ENCODE peak calls at places on chromosomes 6 and 20, in four cellular contexts. U, J, O and N are unnamed samples.

GRCh38 chr20:25204550-25205276 is 9.2 kb downstream of the ENTPD6 start:
- DNase-seq in U (no peak), O (no peak), J (no peak), N (no peak)

GRCh38 chr20:58713801-58714339 is 21.3 kb downstream of the NPEPL1 start:
- DNase-seq in J (no peak), O (no peak), U (no peak), N (no peak)

GRCh38 chr20:47246061-47246460 is 110.4 kb downstream of the ZMYND8 start:
- DNase-seq in O (no peak), J (no peak), U (no peak), N (no peak)

GRCh38 chr6:158314737-158315136 is 2.5 kb downstream of the TULP4 start:
- DNase-seq in J (no peak), O (no peak), U (no peak), N (no peak)

GRCh38 chr6:12595161-12595792 is 121.3 kb upstream of the PHACTR1 start:
- DNase-seq in O (no peak), J (no peak), U (no peak), N (no peak)

GRCh38 chr6:42279144-42279781 is 61.6 kb upstream of the MRPS10 start:
- DNase-seq in U (no peak), O (no peak), J (no peak), N (peak)

GRCh38 chr6:144344651-144345050 is 59.5 kb downstream of the UTRN start:
- DNase-seq in O (no peak), J (no peak), U (no peak), N (no peak)

GRCh38 chr6:131038612-131039344 is 24.3 kb downstream of the EPB41L2 start:
- DNase-seq in O (no peak), U (peak), J (no peak), N (no peak)

GRCh38 chr6:44342489-44342888 is at the start of gene SPATS1:
- DNase-seq in U (no peak), O (peak), J (no peak), N (no peak)

GRCh38 chr6:142810952-142811514 is 133.9 kb downstream of the HIVEP2 start:
- DNase-seq in O (no peak), U (no peak), J (no peak), N (no peak)

GRCh38 chr20:62378215-62378614 is 8.7 kb upstream of the RPS21 start:
- DNase-seq in O (no peak), U (no peak), J (no peak), N (no peak)

GRCh38 chr6:16254535-16254934 is 16.1 kb downstream of the GMPR start:
- DNase-seq in O (no peak), J (no peak), U (no peak), N (no peak)

GRCh38 chr20:58071991-58072390 is 156.5 kb downstream of the ANKRD60 start:
- DNase-seq in O (peak), J (no peak), U (no peak), N (no peak)

GRCh38 chr6:14622135-14622534 is 504.6 kb downstream of the CD83 start:
- DNase-seq in U (peak), J (no peak), O (no peak), N (peak)

DNA sequence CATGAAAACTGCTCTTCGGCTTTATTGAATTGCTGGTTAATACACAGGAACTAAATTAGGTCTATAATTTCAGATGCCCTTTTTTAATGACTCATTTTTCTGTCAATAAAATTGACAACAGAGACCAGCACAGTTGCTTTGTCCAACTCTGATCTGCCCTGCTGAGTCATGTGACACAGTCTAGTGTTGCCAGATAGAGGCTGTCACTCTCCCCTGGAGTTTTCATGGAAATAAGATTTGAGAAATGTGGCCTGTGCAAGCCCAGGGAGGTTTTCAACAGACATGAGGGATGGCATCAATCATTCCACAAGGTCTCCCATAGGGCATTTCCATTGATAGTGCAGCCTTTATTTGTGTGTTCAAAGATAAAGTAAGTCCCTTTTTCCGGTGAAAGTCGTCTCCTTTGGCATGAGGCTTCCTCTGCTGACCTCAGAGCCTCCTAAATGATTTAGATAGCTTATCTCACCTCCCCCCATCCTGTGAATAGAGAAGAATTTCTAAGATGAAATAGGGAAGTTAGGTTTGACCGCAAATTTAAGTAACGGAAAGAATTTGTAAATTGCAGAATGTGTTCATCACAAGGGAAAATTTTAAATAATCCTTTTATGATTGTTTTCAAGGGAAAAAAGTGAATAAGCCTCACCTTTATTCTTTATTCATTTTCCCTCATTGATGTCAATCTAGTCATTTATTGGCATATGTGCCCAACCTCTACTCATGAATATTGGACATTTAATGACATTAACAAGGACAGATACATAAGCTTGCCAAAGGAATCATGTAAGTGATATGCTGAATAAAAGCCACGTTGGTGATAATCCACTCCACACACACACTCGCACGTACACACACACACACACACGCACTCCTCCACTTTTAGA is 277.7 kb downstream of the ADGB start:
- DNase-seq in J (peak), U (no peak), O (no peak), N (no peak)
- TF ChIP-seq HDAC2 in J (peak), U (no peak), O (no peak), N (no peak)

DNA sequence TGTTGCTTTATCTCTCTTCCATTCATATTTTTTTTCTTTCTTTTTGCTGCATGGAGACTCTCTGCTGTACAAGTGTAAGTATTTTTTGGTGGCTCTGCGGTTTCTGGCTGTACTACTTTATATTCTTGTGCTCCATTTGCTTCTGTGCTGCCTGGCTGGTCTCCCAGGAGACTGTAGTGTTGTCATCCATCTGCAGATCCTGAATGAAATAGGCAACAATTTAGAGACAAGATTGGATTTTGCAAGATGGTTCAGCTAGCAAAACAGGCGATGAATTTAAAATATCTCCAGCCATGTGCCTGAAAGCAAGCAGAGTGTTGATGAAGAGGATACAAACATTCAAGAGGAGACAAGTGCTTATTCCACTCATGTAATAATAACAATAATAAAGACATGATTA is 75.1 kb upstream of the SCGN start:
- DNase-seq in J (no peak), U (no peak), O (no peak), N (no peak)
- TF ChIP-seq HDAC2 in J (no peak), U (no peak), O (no peak), N (no peak)

GRCh38 chr6:79180082-79180481 is 54.4 kb downstream of the HMGN3 start:
- DNase-seq in U (no peak), O (no peak), J (no peak), N (no peak)
- TF ChIP-seq HDAC2 in U (no peak), O (no peak), J (no peak), N (no peak)

GRCh38 chr6:69948479-69949114 is 82.2 kb downstream of the COL19A1 start:
- DNase-seq in J (no peak), O (no peak), U (no peak), N (no peak)
- TF ChIP-seq HDAC2 in J (no peak), O (no peak), U (no peak), N (no peak)